ENCODE peak calls at places on chromosomes 2 and 18, in four cellular contexts. P, Z, M and Y are unnamed samples.

GRCh38 chr18:13217466-13217961 is 1.0 kb upstream of the LDLRAD4 start:
- DNase-seq in Z (peak), P (peak), M (no peak), Y (peak)

GRCh38 chr2:101253013-101253712 is 477 bp downstream of the CNOT11 start:
- DNase-seq in Z (peak), M (peak), P (peak), Y (peak)

GRCh38 chr2:3279236-3279960 is 98.2 kb downstream of the EIPR1 start:
- DNase-seq in P (no peak), Z (no peak), M (no peak), Y (no peak)

GRCh38 chr2:160477032-160477431 is 16.6 kb downstream of the RBMS1 start:
- DNase-seq in P (no peak), Z (peak), M (no peak), Y (no peak)

GRCh38 chr18:77392323-77392722 is 142.7 kb downstream of the GALR1 start:
- DNase-seq in P (no peak), Z (peak), M (no peak), Y (no peak)

GRCh38 chr18:56148373-56148772 is 490.0 kb downstream of the TXNL1 start:
- DNase-seq in Z (no peak), M (peak), P (no peak), Y (peak)

GRCh38 chr2:233426619-233427342 is 72.5 kb downstream of the DGKD start:
- DNase-seq in Z (peak), M (no peak), P (peak), Y (peak)

GRCh38 chr2:88350641-88351601 is 101.6 kb downstream of the FOXI3 start:
- DNase-seq in P (peak), M (no peak), Z (peak), Y (peak)

GRCh38 chr2:182792441-182792840 is 74.0 kb downstream of the FRZB start:
- DNase-seq in M (no peak), P (no peak), Z (no peak), Y (no peak)

GRCh38 chr2:86302320-86302719 is 35.1 kb downstream of the REEP1 start:
- DNase-seq in Z (no peak), M (peak), P (no peak), Y (no peak)

GRCh38 chr2:159904127-159904564 is 106.1 kb upstream of the CD302 start:
- DNase-seq in Z (no peak), P (no peak), M (no peak), Y (peak)

GRCh38 chr2:74583504-74583903 is 29.0 kb downstream of the DOK1 start:
- DNase-seq in Z (peak), M (no peak), P (no peak), Y (no peak)

GRCh38 chr2:154587739-154588138 is 110.8 kb upstream of the KCNJ3 start:
- DNase-seq in Z (no peak), P (no peak), M (no peak), Y (no peak)

GRCh38 chr2:208437755-208438154 is 31.2 kb downstream of the PTH2R start:
- DNase-seq in M (no peak), Z (no peak), P (no peak), Y (no peak)

GRCh38 chr2:169509230-169509917 is at the start of gene KLHL41:
- DNase-seq in P (no peak), M (peak), Z (peak), Y (no peak)

GRCh38 chr18:76395609-76396008 is 99.4 kb downstream of the ZNF516 start:
- DNase-seq in P (no peak), M (no peak), Z (no peak), Y (no peak)

GRCh38 chr2:105238664-105239240 is 2.8 kb upstream of the GPR45 start:
- DNase-seq in P (no peak), Z (no peak), M (no peak), Y (no peak)

GRCh38 chr2:120760446-120761135 is 24.9 kb downstream of the GLI2 start:
- DNase-seq in P (no peak), M (no peak), Z (peak), Y (no peak)

GRCh38 chr18:47984991-47985390 is 54.5 kb upstream of the SMAD2 start:
- DNase-seq in M (no peak), P (no peak), Z (no peak), Y (no peak)

GRCh38 chr2:181164699-181165098 is 184.3 kb downstream of the UBE2E3 start:
- DNase-seq in P (no peak), Z (no peak), M (no peak), Y (no peak)

GRCh38 chr2:145007673-145008263 is 487.8 kb upstream of the ZEB2 start:
- DNase-seq in M (no peak), Z (peak), P (no peak), Y (peak)